ENCODE peak calls at places on chromosomes 16 and 17, in ten cellular contexts. One of them, this sample, is unnamed.

GRCh38 chr16:64121473-64121872 is 1000.4 kb downstream of the CDH11 start:
- DNase-seq in GM23338: no peak
- DNase-seq in activated CD8-positive, alpha-beta memory T cell treated with anti-CD3 and anti-CD28 coated beads for 48 hours: no peak
- DNase-seq in AG09309: peak; percentile 82
- DNase-seq in caudate nucleus: no peak
- DNase-seq in A549: no peak
- DNase-seq in GM12865: no peak
- DNase-seq in AG08396: no peak
- DNase-seq in fibroblast of pulmonary artery: no peak
- DNase-seq in GDM1: no peak
- DNase-seq in this sample: no peak

GRCh38 chr17:55576237-55576998 is 65.2 kb upstream of the SMIM36 start:
- DNase-seq in GM23338: no peak
- DNase-seq in activated CD8-positive, alpha-beta memory T cell treated with anti-CD3 and anti-CD28 coated beads for 48 hours: no peak
- DNase-seq in AG09309: no peak
- DNase-seq in caudate nucleus: no peak
- DNase-seq in A549: peak; percentile 44
- DNase-seq in GM12865: peak; percentile 24
- DNase-seq in AG08396: peak; percentile 75
- DNase-seq in fibroblast of pulmonary artery: peak; percentile 42
- DNase-seq in GDM1: peak; percentile 22
- DNase-seq in this sample: peak; percentile 19

GRCh38 chr17:32958418-32958817 is 30.5 kb downstream of the TMEM98 start:
- DNase-seq in GM23338: no peak
- DNase-seq in activated CD8-positive, alpha-beta memory T cell treated with anti-CD3 and anti-CD28 coated beads for 48 hours: no peak
- DNase-seq in AG09309: peak; percentile 86
- DNase-seq in caudate nucleus: no peak
- DNase-seq in A549: no peak
- DNase-seq in GM12865: no peak
- DNase-seq in AG08396: no peak
- DNase-seq in fibroblast of pulmonary artery: no peak
- DNase-seq in GDM1: no peak
- DNase-seq in this sample: no peak

GRCh38 chr16:30377812-30378235 is 3.2 kb downstream of the MYL11 start:
- DNase-seq in GM23338: peak; percentile 93
- DNase-seq in activated CD8-positive, alpha-beta memory T cell treated with anti-CD3 and anti-CD28 coated beads for 48 hours: peak; percentile 61
- DNase-seq in AG09309: no peak
- DNase-seq in caudate nucleus: peak; percentile 87
- DNase-seq in A549: peak; percentile 93
- DNase-seq in GM12865: peak; percentile 95
- DNase-seq in AG08396: peak; percentile 83
- DNase-seq in fibroblast of pulmonary artery: peak; percentile 93
- DNase-seq in GDM1: peak; percentile 90
- DNase-seq in this sample: no peak

GRCh38 chr17:50893183-50893993 is 27.2 kb upstream of the TOB1 start:
- DNase-seq in GM23338: no peak
- DNase-seq in activated CD8-positive, alpha-beta memory T cell treated with anti-CD3 and anti-CD28 coated beads for 48 hours: no peak
- DNase-seq in AG09309: no peak
- DNase-seq in caudate nucleus: peak; percentile 87
- DNase-seq in A549: peak; percentile 55
- DNase-seq in GM12865: no peak
- DNase-seq in AG08396: no peak
- DNase-seq in fibroblast of pulmonary artery: peak; percentile 41
- DNase-seq in GDM1: no peak
- DNase-seq in this sample: no peak

GRCh38 chr17:48724241-48725004 is 1.4 kb downstream of the PRAC2 start:
- DNase-seq in GM23338: peak; percentile 87
- DNase-seq in activated CD8-positive, alpha-beta memory T cell treated with anti-CD3 and anti-CD28 coated beads for 48 hours: peak; percentile 64
- DNase-seq in AG09309: no peak
- DNase-seq in caudate nucleus: peak; percentile 19
- DNase-seq in A549: peak; percentile 68
- DNase-seq in GM12865: peak; percentile 77
- DNase-seq in AG08396: peak; percentile 76
- DNase-seq in fibroblast of pulmonary artery: peak; percentile 80
- DNase-seq in GDM1: peak; percentile 39
- DNase-seq in this sample: peak; percentile 76

GRCh38 chr16:17414421-17414820 is 56.3 kb downstream of the XYLT1 start:
- DNase-seq in GM23338: no peak
- DNase-seq in activated CD8-positive, alpha-beta memory T cell treated with anti-CD3 and anti-CD28 coated beads for 48 hours: no peak
- DNase-seq in AG09309: no peak
- DNase-seq in caudate nucleus: no peak
- DNase-seq in A549: no peak
- DNase-seq in GM12865: peak; percentile 71
- DNase-seq in AG08396: no peak
- DNase-seq in fibroblast of pulmonary artery: no peak
- DNase-seq in GDM1: peak; percentile 22
- DNase-seq in this sample: no peak

GRCh38 chr16:81823734-81824133 is 44.6 kb downstream of the PLCG2 start:
- DNase-seq in GM23338: no peak
- DNase-seq in activated CD8-positive, alpha-beta memory T cell treated with anti-CD3 and anti-CD28 coated beads for 48 hours: no peak
- DNase-seq in AG09309: no peak
- DNase-seq in caudate nucleus: no peak
- DNase-seq in A549: no peak
- DNase-seq in GM12865: no peak
- DNase-seq in AG08396: no peak
- DNase-seq in fibroblast of pulmonary artery: no peak
- DNase-seq in GDM1: no peak
- DNase-seq in this sample: no peak

GRCh38 chr16:57475711-57476339 is 10.5 kb downstream of the DOK4 start:
- DNase-seq in GM23338: peak; percentile 96
- DNase-seq in activated CD8-positive, alpha-beta memory T cell treated with anti-CD3 and anti-CD28 coated beads for 48 hours: peak; percentile 72
- DNase-seq in AG09309: no peak
- DNase-seq in caudate nucleus: no peak
- DNase-seq in A549: peak; percentile 77
- DNase-seq in GM12865: peak; percentile 88
- DNase-seq in AG08396: peak; percentile 50
- DNase-seq in fibroblast of pulmonary artery: peak; percentile 69
- DNase-seq in GDM1: peak; percentile 84
- DNase-seq in this sample: peak; percentile 51

GRCh38 chr16:30011505-30012480 is 966 bp upstream of the DOC2A start:
- DNase-seq in GM23338: peak; percentile 68
- DNase-seq in activated CD8-positive, alpha-beta memory T cell treated with anti-CD3 and anti-CD28 coated beads for 48 hours: no peak
- DNase-seq in AG09309: no peak
- DNase-seq in caudate nucleus: no peak
- DNase-seq in A549: no peak
- DNase-seq in GM12865: no peak
- DNase-seq in AG08396: no peak
- DNase-seq in fibroblast of pulmonary artery: no peak
- DNase-seq in GDM1: no peak
- DNase-seq in this sample: no peak

GRCh38 chr16:81889896-81890634 is 111.0 kb downstream of the PLCG2 start:
- DNase-seq in GM23338: peak; percentile 87
- DNase-seq in activated CD8-positive, alpha-beta memory T cell treated with anti-CD3 and anti-CD28 coated beads for 48 hours: no peak
- DNase-seq in AG09309: peak; percentile 16
- DNase-seq in caudate nucleus: peak; percentile 13
- DNase-seq in A549: peak; percentile 74
- DNase-seq in GM12865: peak; percentile 71
- DNase-seq in AG08396: peak; percentile 80
- DNase-seq in fibroblast of pulmonary artery: peak; percentile 72
- DNase-seq in GDM1: no peak
- DNase-seq in this sample: peak; percentile 69

GRCh38 chr16:80824623-80825364 is 20.4 kb upstream of the CDYL2 start:
- DNase-seq in GM23338: peak; percentile 81
- DNase-seq in activated CD8-positive, alpha-beta memory T cell treated with anti-CD3 and anti-CD28 coated beads for 48 hours: no peak
- DNase-seq in AG09309: peak; percentile 23
- DNase-seq in caudate nucleus: no peak
- DNase-seq in A549: peak; percentile 36
- DNase-seq in GM12865: peak; percentile 78
- DNase-seq in AG08396: peak; percentile 34
- DNase-seq in fibroblast of pulmonary artery: peak; percentile 86
- DNase-seq in GDM1: no peak
- DNase-seq in this sample: no peak

GRCh38 chr17:29590261-29590978 is 972 bp upstream of the GIT1 start:
- DNase-seq in GM23338: no peak
- DNase-seq in activated CD8-positive, alpha-beta memory T cell treated with anti-CD3 and anti-CD28 coated beads for 48 hours: no peak
- DNase-seq in AG09309: no peak
- DNase-seq in caudate nucleus: no peak
- DNase-seq in A549: peak; percentile 56
- DNase-seq in GM12865: no peak
- DNase-seq in AG08396: peak; percentile 69
- DNase-seq in fibroblast of pulmonary artery: peak; percentile 36
- DNase-seq in GDM1: no peak
- DNase-seq in this sample: no peak

GRCh38 chr17:62895256-62895649 is 70.8 kb upstream of the TANC2 start:
- DNase-seq in GM23338: no peak
- DNase-seq in activated CD8-positive, alpha-beta memory T cell treated with anti-CD3 and anti-CD28 coated beads for 48 hours: no peak
- DNase-seq in AG09309: no peak
- DNase-seq in caudate nucleus: no peak
- DNase-seq in A549: no peak
- DNase-seq in GM12865: no peak
- DNase-seq in AG08396: no peak
- DNase-seq in fibroblast of pulmonary artery: no peak
- DNase-seq in GDM1: no peak
- DNase-seq in this sample: no peak

GRCh38 chr17:68289936-68290267 is 1.0 kb downstream of the SLC16A6 start:
- DNase-seq in GM23338: no peak
- DNase-seq in activated CD8-positive, alpha-beta memory T cell treated with anti-CD3 and anti-CD28 coated beads for 48 hours: no peak
- DNase-seq in AG09309: no peak
- DNase-seq in caudate nucleus: no peak
- DNase-seq in A549: no peak
- DNase-seq in GM12865: no peak
- DNase-seq in AG08396: no peak
- DNase-seq in fibroblast of pulmonary artery: no peak
- DNase-seq in GDM1: no peak
- DNase-seq in this sample: no peak

GRCh38 chr17:20156196-20157077 is 147.3 kb downstream of the SPECC1 start:
- DNase-seq in GM23338: peak; percentile 84
- DNase-seq in activated CD8-positive, alpha-beta memory T cell treated with anti-CD3 and anti-CD28 coated beads for 48 hours: no peak
- DNase-seq in AG09309: no peak
- DNase-seq in caudate nucleus: peak; percentile 37
- DNase-seq in A549: peak; percentile 62
- DNase-seq in GM12865: peak; percentile 55
- DNase-seq in AG08396: peak; percentile 71
- DNase-seq in fibroblast of pulmonary artery: peak; percentile 28
- DNase-seq in GDM1: no peak
- DNase-seq in this sample: no peak

GRCh38 chr16:49834496-49835009 is 21.4 kb downstream of the ZNF423 start:
- DNase-seq in GM23338: peak; percentile 79
- DNase-seq in activated CD8-positive, alpha-beta memory T cell treated with anti-CD3 and anti-CD28 coated beads for 48 hours: no peak
- DNase-seq in AG09309: no peak
- DNase-seq in caudate nucleus: peak; percentile 57
- DNase-seq in A549: no peak
- DNase-seq in GM12865: no peak
- DNase-seq in AG08396: no peak
- DNase-seq in fibroblast of pulmonary artery: no peak
- DNase-seq in GDM1: no peak
- DNase-seq in this sample: no peak

GRCh38 chr16:9136596-9136995 is 45.2 kb downstream of the HAPSTR1 start:
- DNase-seq in GM23338: no peak
- DNase-seq in activated CD8-positive, alpha-beta memory T cell treated with anti-CD3 and anti-CD28 coated beads for 48 hours: no peak
- DNase-seq in AG09309: no peak
- DNase-seq in caudate nucleus: no peak
- DNase-seq in A549: no peak
- DNase-seq in GM12865: no peak
- DNase-seq in AG08396: no peak
- DNase-seq in fibroblast of pulmonary artery: no peak
- DNase-seq in GDM1: no peak
- DNase-seq in this sample: no peak

GRCh38 chr17:43832168-43832975 is 574 bp downstream of the MPP3 start:
- DNase-seq in GM23338: peak; percentile 54
- DNase-seq in activated CD8-positive, alpha-beta memory T cell treated with anti-CD3 and anti-CD28 coated beads for 48 hours: no peak
- DNase-seq in AG09309: no peak
- DNase-seq in caudate nucleus: peak; percentile 73
- DNase-seq in A549: peak; percentile 92
- DNase-seq in GM12865: no peak
- DNase-seq in AG08396: peak; percentile 93
- DNase-seq in fibroblast of pulmonary artery: peak; percentile 49
- DNase-seq in GDM1: no peak
- DNase-seq in this sample: peak; percentile 33

GRCh38 chr17:8119575-8120519 is 1.5 kb upstream of the ALOXE3 start:
- DNase-seq in GM23338: peak; percentile 90
- DNase-seq in activated CD8-positive, alpha-beta memory T cell treated with anti-CD3 and anti-CD28 coated beads for 48 hours: peak; percentile 97
- DNase-seq in AG09309: peak; percentile 76
- DNase-seq in caudate nucleus: peak; percentile 82
- DNase-seq in A549: peak; percentile 89
- DNase-seq in GM12865: peak; percentile 95
- DNase-seq in AG08396: peak; percentile 74
- DNase-seq in fibroblast of pulmonary artery: peak; percentile 95
- DNase-seq in GDM1: peak; percentile 82
- DNase-seq in this sample: peak; percentile 69

GRCh38 chr16:46583036-46583435 is 38.1 kb downstream of the SHCBP1 start:
- DNase-seq in GM23338: no peak
- DNase-seq in activated CD8-positive, alpha-beta memory T cell treated with anti-CD3 and anti-CD28 coated beads for 48 hours: no peak
- DNase-seq in AG09309: no peak
- DNase-seq in caudate nucleus: no peak
- DNase-seq in A549: no peak
- DNase-seq in GM12865: no peak
- DNase-seq in AG08396: no peak
- DNase-seq in fibroblast of pulmonary artery: no peak
- DNase-seq in GDM1: no peak
- DNase-seq in this sample: no peak

GRCh38 chr17:65072577-65073178 is 16.1 kb upstream of the GNA13 start:
- DNase-seq in GM23338: no peak
- DNase-seq in activated CD8-positive, alpha-beta memory T cell treated with anti-CD3 and anti-CD28 coated beads for 48 hours: no peak
- DNase-seq in AG09309: no peak
- DNase-seq in caudate nucleus: no peak
- DNase-seq in A549: no peak
- DNase-seq in GM12865: no peak
- DNase-seq in AG08396: no peak
- DNase-seq in fibroblast of pulmonary artery: no peak
- DNase-seq in GDM1: no peak
- DNase-seq in this sample: no peak

GRCh38 chr17:81044764-81045589 is 10.0 kb downstream of the BAIAP2 start:
- DNase-seq in GM23338: no peak
- DNase-seq in activated CD8-positive, alpha-beta memory T cell treated with anti-CD3 and anti-CD28 coated beads for 48 hours: no peak
- DNase-seq in AG09309: no peak
- DNase-seq in caudate nucleus: peak; percentile 43
- DNase-seq in A549: no peak
- DNase-seq in GM12865: no peak
- DNase-seq in AG08396: peak; percentile 88
- DNase-seq in fibroblast of pulmonary artery: peak; percentile 80
- DNase-seq in GDM1: no peak
- DNase-seq in this sample: no peak

GRCh38 chr17:32161506-32162365 is 19.4 kb downstream of the RHOT1 start:
- DNase-seq in GM23338: no peak
- DNase-seq in activated CD8-positive, alpha-beta memory T cell treated with anti-CD3 and anti-CD28 coated beads for 48 hours: no peak
- DNase-seq in AG09309: peak; percentile 50
- DNase-seq in caudate nucleus: no peak
- DNase-seq in A549: no peak
- DNase-seq in GM12865: no peak
- DNase-seq in AG08396: peak; percentile 73
- DNase-seq in fibroblast of pulmonary artery: peak; percentile 74
- DNase-seq in GDM1: no peak
- DNase-seq in this sample: no peak

GRCh38 chr17:16288860-16289571 is 64.3 kb downstream of the CENPV start:
- DNase-seq in GM23338: no peak
- DNase-seq in activated CD8-positive, alpha-beta memory T cell treated with anti-CD3 and anti-CD28 coated beads for 48 hours: no peak
- DNase-seq in AG09309: no peak
- DNase-seq in caudate nucleus: no peak
- DNase-seq in A549: no peak
- DNase-seq in GM12865: peak; percentile 24
- DNase-seq in AG08396: no peak
- DNase-seq in fibroblast of pulmonary artery: no peak
- DNase-seq in GDM1: no peak
- DNase-seq in this sample: no peak

GRCh38 chr16:64144612-64145011 is 977.3 kb downstream of the CDH11 start:
- DNase-seq in GM23338: no peak
- DNase-seq in activated CD8-positive, alpha-beta memory T cell treated with anti-CD3 and anti-CD28 coated beads for 48 hours: no peak
- DNase-seq in AG09309: no peak
- DNase-seq in caudate nucleus: no peak
- DNase-seq in A549: no peak
- DNase-seq in GM12865: no peak
- DNase-seq in AG08396: no peak
- DNase-seq in fibroblast of pulmonary artery: no peak
- DNase-seq in GDM1: no peak
- DNase-seq in this sample: no peak

GRCh38 chr16:89190150-89190958 is 10.0 kb downstream of the SLC22A31 start:
- DNase-seq in GM23338: no peak
- DNase-seq in activated CD8-positive, alpha-beta memory T cell treated with anti-CD3 and anti-CD28 coated beads for 48 hours: no peak
- DNase-seq in AG09309: no peak
- DNase-seq in caudate nucleus: no peak
- DNase-seq in A549: no peak
- DNase-seq in GM12865: no peak
- DNase-seq in AG08396: no peak
- DNase-seq in fibroblast of pulmonary artery: no peak
- DNase-seq in GDM1: no peak
- DNase-seq in this sample: no peak

GRCh38 chr16:24980077-24980793 is 34.9 kb downstream of the ARHGAP17 start:
- DNase-seq in GM23338: no peak
- DNase-seq in activated CD8-positive, alpha-beta memory T cell treated with anti-CD3 and anti-CD28 coated beads for 48 hours: no peak
- DNase-seq in AG09309: no peak
- DNase-seq in caudate nucleus: no peak
- DNase-seq in A549: no peak
- DNase-seq in GM12865: peak; percentile 83
- DNase-seq in AG08396: no peak
- DNase-seq in fibroblast of pulmonary artery: no peak
- DNase-seq in GDM1: no peak
- DNase-seq in this sample: no peak